ENCODE peak calls at places on chromosomes 7 and 10, in ten cellular contexts. S, R, N, D, O, G, U, K, C and Z are unnamed samples. For H3K9me3, the result is how much of the 10 kb centered on the place peaks cover.

GRCh38 chr7:83468251-83468739 is 180.6 kb downstream of the SEMA3E start:
- DNase-seq in S (peak), R (peak), N (peak), D (peak), O (peak), G (peak), U (no peak), K (peak), C (peak), Z (peak)

GRCh38 chr10:91294134-91294906 is 73.9 kb downstream of the PCGF5 start:
- DNase-seq in S (no peak), R (no peak), N (no peak), D (no peak), O (no peak), G (no peak), U (no peak), K (no peak), C (no peak), Z (no peak)

GRCh38 chr7:116899308-116899707 is 36.9 kb downstream of the CAPZA2 start:
- DNase-seq in S (no peak), R (no peak), N (no peak), D (no peak), O (no peak), G (no peak), U (no peak), K (no peak), C (no peak), Z (no peak)

GRCh38 chr10:71191459-71192113 is 20.8 kb upstream of the UNC5B start:
- DNase-seq in S (no peak), R (no peak), N (no peak), D (no peak), O (no peak), G (no peak), U (no peak), K (no peak), C (no peak), Z (no peak)

GRCh38 chr7:132881317-132881716 is 200.6 kb downstream of the CHCHD3 start:
- DNase-seq in S (no peak), R (no peak), N (no peak), D (no peak), O (no peak), G (no peak), U (no peak), K (no peak), C (no peak), Z (no peak)

GRCh38 chr10:70038926-70039325 is 13.7 kb upstream of the MACROH2A2 start:
- DNase-seq in S (no peak), R (no peak), N (no peak), D (no peak), O (no peak), G (no peak), U (no peak), K (no peak), C (no peak), Z (no peak)

GRCh38 chr10:70518695-70519094 is 40.1 kb downstream of the PALD1 start:
- DNase-seq in S (no peak), R (no peak), N (peak), D (no peak), O (no peak), G (no peak), U (no peak), K (no peak), C (no peak), Z (no peak)

GRCh38 chr7:105399043-105399725 is 10.5 kb upstream of the SRPK2 start:
- DNase-seq in S (no peak), R (no peak), N (peak), D (no peak), O (no peak), G (no peak), U (no peak), K (no peak), C (no peak), Z (no peak)

GRCh38 chr10:99924856-99925255 is 84.9 kb downstream of the DNMBP start:
- DNase-seq in S (no peak), R (no peak), N (no peak), D (no peak), O (no peak), G (no peak), U (no peak), K (no peak), C (no peak), Z (no peak)

GRCh38 chr10:129450391-129450790 is 16.6 kb upstream of the MGMT start:
- DNase-seq in S (no peak), R (no peak), N (no peak), D (no peak), O (no peak), G (no peak), U (no peak), K (no peak), C (no peak), Z (no peak)

GRCh38 chr7:148264933-148265557 is 325.5 kb upstream of the C7orf33 start:
- DNase-seq in S (peak), R (no peak), N (peak), D (no peak), O (peak), G (no peak), U (no peak), K (no peak), C (no peak), Z (no peak)

GRCh38 chr7:80324032-80324431 is 187.8 kb downstream of the GNAT3 start:
- DNase-seq in S (no peak), R (no peak), N (peak), D (no peak), O (no peak), G (no peak), U (no peak), K (no peak), C (no peak), Z (no peak)

GRCh38 chr10:119346063-119346835 is 138.9 kb downstream of the GRK5 start:
- DNase-seq in S (no peak), R (peak), N (no peak), D (no peak), O (no peak), G (no peak), U (peak), K (no peak), C (no peak), Z (no peak)

GRCh38 chr7:78179827-78180226 is 381.3 kb downstream of the PHTF2 start:
- DNase-seq in S (no peak), R (no peak), N (no peak), D (no peak), O (no peak), G (no peak), U (no peak), K (no peak), C (no peak), Z (no peak)

GRCh38 chr7:29270979-29271658 is 76.5 kb downstream of the CHN2 start:
- DNase-seq in S (no peak), R (no peak), N (no peak), D (peak), O (no peak), G (no peak), U (no peak), K (no peak), C (no peak), Z (no peak)

GRCh38 chr10:113441871-113442270 is 111.0 kb upstream of the HABP2 start:
- DNase-seq in S (no peak), R (no peak), N (no peak), D (no peak), O (no peak), G (no peak), U (no peak), K (no peak), C (no peak), Z (no peak)

GRCh38 chr7:45576249-45576929 is 2.2 kb downstream of the ADCY1 start:
- DNase-seq in S (no peak), R (no peak), N (no peak), D (no peak), O (no peak), G (no peak), U (peak), K (peak), C (no peak), Z (no peak)

GRCh38 chr7:45573199-45573598 is 969 bp upstream of the ADCY1 start:
- DNase-seq in S (no peak), R (no peak), N (no peak), D (no peak), O (no peak), G (no peak), U (peak), K (no peak), C (no peak), Z (no peak)

GRCh38 chr7:45575501-45576248 is 1.5 kb downstream of the ADCY1 start:
- DNase-seq in S (no peak), R (no peak), N (no peak), D (no peak), O (no peak), G (no peak), U (peak), K (no peak), C (no peak), Z (no peak)

GRCh38 chr7:45574521-45575500 is 643 bp downstream of the ADCY1 start:
- DNase-seq in S (no peak), R (peak), N (peak), D (no peak), O (no peak), G (no peak), U (peak), K (no peak), C (no peak), Z (peak)

GRCh38 chr7:45573636-45574470 is at the start of gene ADCY1:
- DNase-seq in S (no peak), R (peak), N (no peak), D (no peak), O (no peak), G (no peak), U (peak), K (no peak), C (no peak), Z (no peak)
- TF ChIP-seq POLR2A in S (no peak), R (no peak), N (no peak), D (no peak), O (no peak), G (no peak), U (no peak), K (no peak), C (no peak), Z (no peak)

GRCh38 chr7:57821438-57822382 is 371.7 kb downstream of the ZNF716 start:
- DNase-seq in S (no peak), R (no peak), N (no peak), D (no peak), O (peak), G (no peak), U (no peak), K (no peak), C (no peak), Z (no peak)

GRCh38 chr7:57820477-57820876 is 370.5 kb downstream of the ZNF716 start:
- DNase-seq in S (no peak), R (no peak), N (no peak), D (no peak), O (no peak), G (no peak), U (no peak), K (no peak), C (no peak), Z (no peak)

GRCh38 chr7:57819491-57819981 is 369.6 kb downstream of the ZNF716 start:
- DNase-seq in S (no peak), R (no peak), N (no peak), D (no peak), O (peak), G (no peak), U (no peak), K (no peak), C (no peak), Z (no peak)
- H3K9me3 ChIP-seq in S (under half), R (under half), N (under half), D (under half), O (under half), G (under half), U (half or more), K (under half), C (under half), Z (under half)

DNA sequence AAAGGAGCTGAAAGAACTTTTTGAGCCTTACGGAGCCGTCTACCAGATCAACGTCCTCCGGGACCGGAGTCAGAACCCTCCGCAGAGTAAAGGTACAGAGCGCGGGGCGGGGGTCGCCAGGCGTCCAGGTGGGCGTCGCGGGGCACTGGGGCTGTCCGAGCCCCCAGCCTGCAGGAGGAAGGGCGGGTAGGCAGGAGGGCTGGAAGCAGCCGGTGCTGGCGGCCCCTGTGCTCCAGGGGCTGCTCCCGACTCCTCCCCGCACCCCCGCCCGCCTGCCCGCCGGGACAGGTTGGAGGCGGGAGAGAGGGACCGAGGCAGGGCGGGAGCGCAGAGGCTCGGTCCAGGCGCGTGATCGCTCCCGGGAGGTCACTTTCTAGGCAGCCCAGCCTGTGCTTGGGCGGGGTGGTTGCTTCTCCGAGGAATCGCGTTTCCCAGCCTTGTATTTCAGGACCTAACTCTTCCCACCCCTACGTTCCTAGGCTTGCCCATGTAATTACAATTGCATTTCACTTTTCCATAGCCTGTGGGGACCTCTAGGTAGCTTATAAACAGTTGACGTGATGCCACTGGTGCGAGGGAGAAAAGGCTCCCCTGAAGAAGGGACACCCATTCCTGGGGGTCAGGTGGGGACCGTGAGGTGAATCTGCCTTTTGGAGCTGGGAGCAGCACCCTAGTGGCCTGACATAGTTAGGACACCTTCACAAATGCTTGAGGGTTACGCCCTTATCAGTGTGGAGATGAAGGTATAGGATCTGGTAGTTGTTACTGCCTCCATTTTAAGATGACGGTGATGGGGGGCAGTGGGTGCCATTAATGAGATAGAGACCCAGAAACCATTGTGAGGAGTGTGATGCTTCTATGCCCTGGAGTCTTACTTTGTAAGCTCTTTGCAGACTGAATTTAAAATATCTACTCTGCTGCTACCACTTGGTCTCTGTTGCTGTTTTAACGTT is 148.2 kb downstream of the CELF2 start:
- DNase-seq in S (no peak), R (peak), N (no peak), D (no peak), O (peak), G (peak), U (peak), K (peak), C (peak), Z (peak)
- TF ChIP-seq POLR2A in S (no peak), R (no peak), N (no peak), D (no peak), O (no peak), G (no peak), U (no peak), K (no peak), C (peak), Z (no peak)

GRCh38 chr7:97006146-97006950 is 995 bp downstream of the DLX6 start:
- DNase-seq in S (no peak), R (peak), N (peak), D (peak), O (peak), G (no peak), U (no peak), K (peak), C (no peak), Z (peak)

GRCh38 chr7:97004237-97004930 is 969 bp upstream of the DLX6 start:
- DNase-seq in S (no peak), R (no peak), N (no peak), D (no peak), O (no peak), G (no peak), U (no peak), K (no peak), C (no peak), Z (no peak)

GRCh38 chr7:97006951-97007861 is 1.9 kb downstream of the DLX6 start:
- DNase-seq in S (no peak), R (no peak), N (no peak), D (no peak), O (no peak), G (no peak), U (no peak), K (no peak), C (no peak), Z (no peak)

GRCh38 chr7:97004931-97005763 is at the start of gene DLX6:
- DNase-seq in S (no peak), R (no peak), N (peak), D (peak), O (peak), G (peak), U (no peak), K (no peak), C (peak), Z (peak)

GRCh38 chr7:97005764-97006145 is 402 bp downstream of the DLX6 start:
- DNase-seq in S (no peak), R (no peak), N (no peak), D (no peak), O (no peak), G (no peak), U (no peak), K (no peak), C (no peak), Z (no peak)
- H3K9me3 ChIP-seq in S (under half), R (under half), N (under half), D (under half), O (under half), G (under half), U (under half), K (under half), C (under half), Z (under half)

GRCh38 chr10:16993186-16993585 is 136.4 kb downstream of the CUBN start:
- DNase-seq in S (no peak), R (no peak), N (no peak), D (no peak), O (no peak), G (no peak), U (no peak), K (no peak), C (no peak), Z (no peak)
- TF ChIP-seq POLR2A in S (no peak), R (no peak), N (no peak), D (no peak), O (no peak), G (no peak), U (no peak), K (no peak), C (no peak), Z (no peak)